ENCODE peak calls at places on chromosomes 6 and 20, in nine cellular contexts. U is cardiac fibroblast, H is fibroblast of the aortic adventitia, K is glutamatergic neuron, R is astrocyte of the cerebellum, W is IMR-90, X is dorsolateral prefrontal cortex, F is GM12878, M is breast epithelium. S is an unnamed sample.

GRCh38 chr6:137904822-137905617 is 38.0 kb downstream of the TNFAIP3 start:
- DNase-seq in M (no peak), R (no peak), H (no peak), U (no peak), W (no peak), X (no peak), F (no peak), K (no peak), S (no peak)

GRCh38 chr6:104940881-104941693 is 15.8 kb upstream of the LIN28B start:
- DNase-seq in X (peak; percentile 62), W (peak; percentile 30), M (no peak), F (no peak), U (peak; percentile 45), R (peak; percentile 3), H (peak; percentile 35), K (peak; percentile 88), S (no peak)

GRCh38 chr6:72535124-72535523 is 86.7 kb upstream of the KCNQ5 start:
- DNase-seq in K (no peak), F (no peak), W (no peak), H (no peak), U (no peak), R (no peak), X (no peak), M (no peak), S (no peak)

GRCh38 chr20:53656653-53657288 is 63.1 kb upstream of the ZNF217 start:
- DNase-seq in K (no peak), R (peak; percentile 33), F (no peak), W (peak; percentile 76), U (peak; percentile 71), M (no peak), H (peak; percentile 61), X (no peak), S (no peak)

GRCh38 chr6:137715589-137716045 is 151.4 kb upstream of the TNFAIP3 start:
- DNase-seq in K (no peak), R (no peak), U (no peak), M (no peak), H (no peak), X (no peak), W (peak; percentile 63), F (no peak), S (no peak)

GRCh38 chr6:158766621-158767435 is 52.3 kb downstream of the EZR start:
- DNase-seq in X (no peak), U (no peak), K (no peak), R (no peak), F (no peak), W (no peak), M (no peak), H (no peak), S (no peak)

GRCh38 chr6:5398530-5398929 is 137.2 kb downstream of the FARS2 start:
- DNase-seq in M (no peak), F (no peak), W (peak; percentile 61), R (no peak), X (no peak), U (peak; percentile 69), K (no peak), H (peak; percentile 65), S (no peak)

GRCh38 chr6:110786271-110786670 is 29.0 kb downstream of the CDK19 start:
- DNase-seq in X (no peak), H (no peak), R (no peak), K (no peak), M (no peak), W (no peak), F (no peak), U (no peak), S (no peak)

GRCh38 chr6:53579338-53579737 is 34.4 kb upstream of the GCLC start:
- DNase-seq in M (no peak), W (no peak), U (no peak), F (no peak), K (no peak), X (no peak), H (no peak), R (no peak), S (no peak)

GRCh38 chr6:33588894-33589293 is 8.8 kb upstream of the BAK1 start:
- DNase-seq in F (no peak), K (no peak), W (no peak), H (no peak), M (no peak), X (no peak), U (no peak), R (no peak), S (no peak)

GRCh38 chr6:113596907-113597583 is 260.1 kb upstream of the MARCKS start:
- DNase-seq in U (peak; percentile 39), W (peak; percentile 63), K (no peak), X (no peak), H (peak; percentile 46), M (no peak), F (no peak), R (no peak), S (no peak)

GRCh38 chr20:42161228-42161829 is 543.2 kb upstream of the CHD6 start:
- DNase-seq in U (no peak), R (no peak), H (no peak), M (no peak), F (no peak), X (no peak), W (no peak), K (no peak), S (no peak)
- TF ChIP-seq CTCF in U (no peak), R (no peak), H (no peak), M (no peak), F (no peak), X (no peak), W (no peak), K (no peak), S (no peak)

DNA sequence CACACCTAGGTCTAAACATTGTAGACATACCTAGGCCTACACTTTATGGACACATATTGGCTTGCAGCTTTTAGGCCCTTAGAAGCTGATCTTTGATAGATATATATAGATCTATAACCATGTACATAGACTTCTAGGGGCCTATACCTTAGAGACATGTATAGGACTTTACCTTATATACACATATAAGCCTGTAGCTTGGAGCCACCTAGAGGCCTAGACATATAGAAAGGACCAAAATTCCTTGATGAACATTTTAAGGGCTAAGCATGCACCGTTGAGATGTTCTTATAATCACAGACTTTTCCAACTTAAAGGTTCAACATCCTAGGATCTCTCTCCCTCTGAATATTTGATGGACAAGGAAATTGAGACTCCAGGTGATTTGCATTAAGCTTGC is 371.7 kb upstream of the SASH1 start:
- DNase-seq in F (no peak), H (no peak), U (peak; percentile 18), M (no peak), K (no peak), R (no peak), X (no peak), W (peak; percentile 5), S (no peak)
- TF ChIP-seq CTCF in F (no peak), H (no peak), U (no peak), M (no peak), K (no peak), R (no peak), X (no peak), W (peak; percentile 18), S (no peak)

GRCh38 chr20:35001596-35002362 is 46.1 kb downstream of the MYH7B start:
- DNase-seq in F (no peak), H (no peak), W (no peak), M (no peak), K (no peak), U (no peak), R (no peak), X (no peak), S (no peak)
- TF ChIP-seq CTCF in F (peak; percentile 13), H (peak; percentile 29), W (peak; percentile 38), M (no peak), K (no peak), U (peak; percentile 38), R (peak; percentile 50), X (no peak), S (no peak)

GRCh38 chr6:38387461-38387860 is 252.3 kb downstream of the BTBD9 start:
- DNase-seq in H (no peak), M (no peak), F (no peak), K (no peak), W (no peak), X (no peak), U (no peak), R (no peak), S (no peak)
- TF ChIP-seq CTCF in H (no peak), M (no peak), F (no peak), K (no peak), W (no peak), X (no peak), U (no peak), R (no peak), S (no peak)

GRCh38 chr20:56626367-56627121 is 2.6 kb upstream of the TFAP2C start:
- DNase-seq in X (no peak), W (no peak), F (no peak), H (no peak), R (no peak), K (peak; percentile 68), U (no peak), M (no peak), S (no peak)
- TF ChIP-seq CTCF in X (no peak), W (no peak), F (no peak), H (no peak), R (peak; percentile 58), K (peak; percentile 68), U (no peak), M (no peak), S (no peak)

GRCh38 chr6:15274696-15275387 is 29.0 kb downstream of the JARID2 start:
- DNase-seq in R (peak; percentile 26), X (no peak), W (peak; percentile 47), F (no peak), M (no peak), U (peak; percentile 44), H (peak; percentile 51), K (no peak), S (no peak)
- TF ChIP-seq CTCF in R (peak; percentile 56), X (peak; percentile 26), W (peak; percentile 33), F (no peak), M (no peak), U (peak; percentile 16), H (peak; percentile 33), K (no peak), S (no peak)

GRCh38 chr20:38842558-38842981 is 37.1 kb downstream of the PPP1R16B start:
- DNase-seq in U (no peak), R (no peak), F (peak; percentile 91), W (no peak), K (no peak), M (no peak), X (no peak), H (no peak), S (no peak)

GRCh38 chr20:38842017-38842416 is 36.5 kb downstream of the PPP1R16B start:
- DNase-seq in W (no peak), K (no peak), H (no peak), F (no peak), X (no peak), U (no peak), M (no peak), R (no peak), S (no peak)

GRCh38 chr20:38844963-38845362 is 39.5 kb downstream of the PPP1R16B start:
- DNase-seq in W (no peak), K (no peak), X (no peak), H (no peak), F (no peak), U (no peak), M (no peak), R (no peak), S (no peak)

GRCh38 chr20:38841570-38841969 is 36.1 kb downstream of the PPP1R16B start:
- DNase-seq in M (no peak), F (no peak), W (no peak), R (no peak), H (no peak), X (no peak), U (no peak), K (no peak), S (no peak)

GRCh38 chr20:38843346-38843745 is 37.8 kb downstream of the PPP1R16B start:
- DNase-seq in F (no peak), X (no peak), U (no peak), W (no peak), M (no peak), K (no peak), H (no peak), R (no peak), S (no peak)
- TF ChIP-seq CTCF in F (no peak), X (no peak), U (no peak), W (no peak), M (no peak), K (no peak), H (no peak), R (no peak), S (no peak)

S was measured in omental fat pad.